ENCODE peak calls at places on chromosome 17, in eight cellular contexts. O is effector CD4-positive, alpha-beta T cell; K is stimulated activated CD8-positive, alpha-beta memory T cell treated with anti-CD3 and anti-CD28 coated beads, Interleukin-4, amount 100 ng/mL, for 1 hour; H is neural crest cell; B is AG10803; Y is thoracic aorta; W is aorta; G is dermis microvascular lymphatic vessel endothelial cell. E is an unnamed sample.

GRCh38 chr17:8055851-8056231 is 17.0 kb downstream of the ALOX15B start:
- DNase-seq in O (no peak), K (no peak), H (no peak), B (no peak), Y (no peak), W (no peak), G (no peak), E (no peak)

GRCh38 chr17:13418891-13419290 is 182.8 kb downstream of the HS3ST3A1 start:
- DNase-seq in O (no peak), K (no peak), H (no peak), B (no peak), Y (no peak), W (no peak), G (no peak), E (no peak)

GRCh38 chr17:74601944-74602572 is 10.0 kb upstream of the CD300LD start:
- DNase-seq in O (no peak), K (no peak), H (peak), B (peak), Y (no peak), W (no peak), G (peak), E (peak)

GRCh38 chr17:51079049-51079448 is 41.6 kb downstream of the SPAG9 start:
- DNase-seq in O (no peak), K (no peak), H (no peak), B (peak), Y (no peak), W (no peak), G (peak), E (no peak)

GRCh38 chr17:2580156-2580555 is 13.3 kb upstream of the PAFAH1B1 start:
- DNase-seq in O (no peak), K (no peak), H (no peak), B (no peak), Y (no peak), W (no peak), G (no peak), E (no peak)

GRCh38 chr17:80783971-80784370 is 207.7 kb upstream of the CHMP6 start:
- DNase-seq in O (no peak), K (no peak), H (no peak), B (peak), Y (no peak), W (no peak), G (no peak), E (no peak)

GRCh38 chr17:29032798-29033197 is 10.1 kb upstream of the PIPOX start:
- DNase-seq in O (no peak), K (no peak), H (no peak), B (no peak), Y (no peak), W (no peak), G (no peak), E (no peak)

GRCh38 chr17:11705111-11705510 is 106.8 kb downstream of the DNAH9 start:
- DNase-seq in O (no peak), K (no peak), H (no peak), B (no peak), Y (no peak), W (no peak), G (no peak), E (no peak)

GRCh38 chr17:42362245-42362961 is 25.8 kb downstream of the STAT3 start:
- DNase-seq in O (no peak), K (no peak), H (no peak), B (no peak), Y (no peak), W (no peak), G (no peak), E (no peak)

GRCh38 chr17:75078097-75079022 is 9.4 kb upstream of the SLC16A5 start:
- DNase-seq in O (no peak), K (no peak), H (no peak), B (peak), Y (no peak), W (peak), G (peak), E (no peak)